ENCODE peak calls at places on chromosomes 12 and 14, in six cellular contexts. One of them, this sample, is unnamed.

GRCh38 chr14:66645716-66646115 is 137.8 kb downstream of the GPHN start:
- DNase-seq in mucosa of gallbladder: no peak
- DNase-seq in ecto neural progenitor cell: no peak
- DNase-seq in spleen: no peak
- DNase-seq in left cardiac atrium: no peak
- DNase-seq in RPMI7951: peak
- DNase-seq in this sample: no peak

GRCh38 chr12:124566181-124567034 is 1.0 kb downstream of the NCOR2 start:
- DNase-seq in mucosa of gallbladder: peak
- DNase-seq in ecto neural progenitor cell: peak
- DNase-seq in spleen: peak
- DNase-seq in left cardiac atrium: peak
- DNase-seq in RPMI7951: peak
- DNase-seq in this sample: peak

GRCh38 chr12:51345681-51346080 is 798 bp downstream of the CELA1 start:
- DNase-seq in mucosa of gallbladder: no peak
- DNase-seq in ecto neural progenitor cell: no peak
- DNase-seq in spleen: no peak
- DNase-seq in left cardiac atrium: no peak
- DNase-seq in RPMI7951: peak
- DNase-seq in this sample: no peak

GRCh38 chr12:94049718-94050117 is 98.7 kb upstream of the PLXNC1 start:
- DNase-seq in mucosa of gallbladder: no peak
- DNase-seq in ecto neural progenitor cell: no peak
- DNase-seq in spleen: no peak
- DNase-seq in left cardiac atrium: no peak
- DNase-seq in RPMI7951: no peak
- DNase-seq in this sample: no peak

GRCh38 chr14:102086346-102086971 is 385 bp downstream of the HSP90AA1 start:
- DNase-seq in mucosa of gallbladder: peak
- DNase-seq in ecto neural progenitor cell: no peak
- DNase-seq in spleen: no peak
- DNase-seq in left cardiac atrium: peak
- DNase-seq in RPMI7951: peak
- DNase-seq in this sample: no peak

GRCh38 chr14:24147761-24148428 is 597 bp downstream of the RNF31 start:
- DNase-seq in mucosa of gallbladder: no peak
- DNase-seq in ecto neural progenitor cell: no peak
- DNase-seq in spleen: no peak
- DNase-seq in left cardiac atrium: no peak
- DNase-seq in RPMI7951: no peak
- DNase-seq in this sample: no peak

GRCh38 chr14:73774671-73775070 is 60.5 kb upstream of the PNMA1 start:
- DNase-seq in mucosa of gallbladder: no peak
- DNase-seq in ecto neural progenitor cell: no peak
- DNase-seq in spleen: peak
- DNase-seq in left cardiac atrium: no peak
- DNase-seq in RPMI7951: no peak
- DNase-seq in this sample: no peak

GRCh38 chr12:71536279-71536938 is 96.8 kb downstream of the LGR5 start:
- DNase-seq in mucosa of gallbladder: no peak
- DNase-seq in ecto neural progenitor cell: no peak
- DNase-seq in spleen: no peak
- DNase-seq in left cardiac atrium: no peak
- DNase-seq in RPMI7951: no peak
- DNase-seq in this sample: no peak

GRCh38 chr12:8658361-8658760 is 4.3 kb downstream of the MFAP5 start:
- DNase-seq in mucosa of gallbladder: no peak
- DNase-seq in ecto neural progenitor cell: no peak
- DNase-seq in spleen: no peak
- DNase-seq in left cardiac atrium: no peak
- DNase-seq in RPMI7951: peak
- DNase-seq in this sample: no peak

GRCh38 chr12:57005980-57006808 is at the start of gene ZBTB39:
- DNase-seq in mucosa of gallbladder: peak
- DNase-seq in ecto neural progenitor cell: peak
- DNase-seq in spleen: peak
- DNase-seq in left cardiac atrium: peak
- DNase-seq in RPMI7951: peak
- DNase-seq in this sample: peak

GRCh38 chr14:103542545-103543088 is 13.6 kb downstream of the TRMT61A start:
- DNase-seq in mucosa of gallbladder: no peak
- DNase-seq in ecto neural progenitor cell: peak
- DNase-seq in spleen: peak
- DNase-seq in left cardiac atrium: peak
- DNase-seq in RPMI7951: peak
- DNase-seq in this sample: no peak

GRCh38 chr12:1318327-1319031 is 275.9 kb downstream of the FBXL14 start:
- DNase-seq in mucosa of gallbladder: peak
- DNase-seq in ecto neural progenitor cell: peak
- DNase-seq in spleen: no peak
- DNase-seq in left cardiac atrium: no peak
- DNase-seq in RPMI7951: peak
- DNase-seq in this sample: no peak

GRCh38 chr14:101535232-101535631 is 26.1 kb upstream of the DIO3 start:
- DNase-seq in mucosa of gallbladder: no peak
- DNase-seq in ecto neural progenitor cell: no peak
- DNase-seq in spleen: no peak
- DNase-seq in left cardiac atrium: no peak
- DNase-seq in RPMI7951: no peak
- DNase-seq in this sample: no peak

GRCh38 chr12:115640929-115641328 is 636.6 kb downstream of the MED13L start:
- DNase-seq in mucosa of gallbladder: no peak
- DNase-seq in ecto neural progenitor cell: no peak
- DNase-seq in spleen: no peak
- DNase-seq in left cardiac atrium: no peak
- DNase-seq in RPMI7951: no peak
- DNase-seq in this sample: no peak

GRCh38 chr12:71046215-71046614 is 111.6 kb downstream of the TSPAN8 start:
- DNase-seq in mucosa of gallbladder: no peak
- DNase-seq in ecto neural progenitor cell: no peak
- DNase-seq in spleen: no peak
- DNase-seq in left cardiac atrium: no peak
- DNase-seq in RPMI7951: no peak
- DNase-seq in this sample: no peak

GRCh38 chr12:127685476-127686234 is 581.3 kb upstream of the TMEM132C start:
- DNase-seq in mucosa of gallbladder: no peak
- DNase-seq in ecto neural progenitor cell: no peak
- DNase-seq in spleen: no peak
- DNase-seq in left cardiac atrium: no peak
- DNase-seq in RPMI7951: no peak
- DNase-seq in this sample: no peak

GRCh38 chr14:53306926-53307325 is 153.8 kb upstream of the DDHD1 start:
- DNase-seq in mucosa of gallbladder: no peak
- DNase-seq in ecto neural progenitor cell: peak
- DNase-seq in spleen: no peak
- DNase-seq in left cardiac atrium: no peak
- DNase-seq in RPMI7951: peak
- DNase-seq in this sample: no peak

GRCh38 chr14:62604524-62604923 is 440.7 kb downstream of the KCNH5 start:
- DNase-seq in mucosa of gallbladder: no peak
- DNase-seq in ecto neural progenitor cell: no peak
- DNase-seq in spleen: no peak
- DNase-seq in left cardiac atrium: no peak
- DNase-seq in RPMI7951: no peak
- DNase-seq in this sample: no peak

GRCh38 chr14:32252030-32252670 is 49.1 kb upstream of the RNU6-8 start:
- DNase-seq in mucosa of gallbladder: peak
- DNase-seq in ecto neural progenitor cell: peak
- DNase-seq in spleen: no peak
- DNase-seq in left cardiac atrium: peak
- DNase-seq in RPMI7951: peak
- DNase-seq in this sample: no peak

GRCh38 chr14:76917158-76917596 is 91.0 kb downstream of the LRRC74A start:
- DNase-seq in mucosa of gallbladder: peak
- DNase-seq in ecto neural progenitor cell: peak
- DNase-seq in spleen: no peak
- DNase-seq in left cardiac atrium: peak
- DNase-seq in RPMI7951: peak
- DNase-seq in this sample: no peak

GRCh38 chr14:88245321-88245720 is 77.7 kb downstream of the KCNK10 start:
- DNase-seq in mucosa of gallbladder: no peak
- DNase-seq in ecto neural progenitor cell: no peak
- DNase-seq in spleen: no peak
- DNase-seq in left cardiac atrium: no peak
- DNase-seq in RPMI7951: peak
- DNase-seq in this sample: no peak

GRCh38 chr12:16730772-16731171 is 124.8 kb upstream of the LMO3 start:
- DNase-seq in mucosa of gallbladder: no peak
- DNase-seq in ecto neural progenitor cell: no peak
- DNase-seq in spleen: no peak
- DNase-seq in left cardiac atrium: no peak
- DNase-seq in RPMI7951: no peak
- DNase-seq in this sample: no peak

GRCh38 chr12:59100585-59100984 is 180.3 kb upstream of the LRIG3 start:
- DNase-seq in mucosa of gallbladder: no peak
- DNase-seq in ecto neural progenitor cell: no peak
- DNase-seq in spleen: no peak
- DNase-seq in left cardiac atrium: no peak
- DNase-seq in RPMI7951: no peak
- DNase-seq in this sample: no peak

GRCh38 chr12:116399055-116399454 is 121.6 kb upstream of the MED13L start:
- DNase-seq in mucosa of gallbladder: no peak
- DNase-seq in ecto neural progenitor cell: no peak
- DNase-seq in spleen: no peak
- DNase-seq in left cardiac atrium: no peak
- DNase-seq in RPMI7951: no peak
- DNase-seq in this sample: no peak